ENCODE peak calls at places on chromosomes 6 and 20, in seven cellular contexts. A is HCT116, Z is Peyer's patch, K is left lung, G is neural progenitor cell, F is Panc1, V is adrenal gland. Y is an unnamed sample. For H3K4me1, the result is how much of the 10 kb centered on the place peaks cover.

GRCh38 chr20:56646599-56646998 is 17.5 kb downstream of the TFAP2C start:
- DNase-seq in A (no peak), Z (no peak), K (no peak), G (no peak), F (no peak), V (no peak), Y (no peak)

GRCh38 chr6:35385457-35386202 is 43.3 kb downstream of the PPARD start:
- DNase-seq in A (no peak), Z (peak), K (no peak), G (no peak), F (no peak), V (no peak), Y (no peak)

GRCh38 chr6:138482816-138483215 is 16.5 kb downstream of the NHSL1 start:
- DNase-seq in A (no peak), Z (no peak), K (no peak), G (no peak), F (no peak), V (no peak), Y (no peak)

GRCh38 chr6:18392346-18392877 is 5.3 kb downstream of the RNF144B start:
- DNase-seq in A (no peak), Z (no peak), K (no peak), G (no peak), F (no peak), V (no peak), Y (no peak)

GRCh38 chr6:107670792-107671199 is 153.3 kb downstream of the SCML4 start:
- DNase-seq in A (no peak), Z (peak), K (peak), G (peak), F (no peak), V (peak), Y (no peak)

GRCh38 chr20:9280654-9281053 is 211.8 kb downstream of the PLCB4 start:
- DNase-seq in A (no peak), Z (no peak), K (no peak), G (no peak), F (no peak), V (no peak), Y (no peak)

GRCh38 chr6:27208042-27208441 is 39.5 kb upstream of the PRSS16 start:
- DNase-seq in A (no peak), Z (no peak), K (no peak), G (no peak), F (no peak), V (no peak), Y (no peak)

GRCh38 chr20:3454821-3455220 is 16.0 kb upstream of the ATRN start:
- DNase-seq in A (no peak), Z (no peak), K (no peak), G (no peak), F (no peak), V (no peak), Y (no peak)

GRCh38 chr6:132198040-132198439 is 203.2 kb downstream of the MOXD1 start:
- DNase-seq in A (no peak), Z (no peak), K (no peak), G (no peak), F (no peak), V (no peak), Y (no peak)

GRCh38 chr6:143159001-143159400 is 98.3 kb downstream of the AIG1 start:
- DNase-seq in A (no peak), Z (no peak), K (no peak), G (no peak), F (no peak), V (no peak), Y (no peak)

GRCh38 chr6:70764706-70765105 is 97.0 kb downstream of the SMAP1 start:
- DNase-seq in A (no peak), Z (no peak), K (no peak), G (no peak), F (no peak), V (no peak), Y (no peak)
- H3K4me1 ChIP-seq in A (under half), Z (under half), K (under half), G (under half), F (under half), V (under half), Y (under half)

GRCh38 chr20:33994624-33994913 is 858 bp downstream of the RALY start:
- DNase-seq in A (no peak), Z (no peak), K (no peak), G (no peak), F (no peak), V (no peak), Y (no peak)
- H3K4me1 ChIP-seq in A (under half), Z (under half), K (under half), G (under half), F (under half), V (under half), Y (half or more)

DNA sequence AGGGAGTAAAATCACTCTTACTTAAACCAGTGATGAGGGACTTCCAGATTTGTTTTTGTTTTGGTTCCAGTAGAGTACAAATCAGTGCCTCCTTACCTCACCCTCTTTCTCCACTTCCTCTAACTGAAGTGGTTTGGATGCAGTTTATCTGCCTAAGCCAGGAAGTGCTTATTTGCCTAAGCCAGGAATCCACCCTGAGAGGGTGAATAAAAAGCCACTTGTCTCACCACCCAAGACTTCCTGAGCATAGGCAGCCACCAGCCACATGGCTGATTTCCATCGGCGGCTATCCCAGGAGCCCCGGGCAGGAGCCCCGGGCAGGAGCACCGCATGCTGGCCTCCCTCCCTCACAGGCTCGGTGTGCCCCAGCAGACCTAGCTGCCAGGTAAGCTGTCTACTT is 12.0 kb downstream of the LRP11 start:
- DNase-seq in A (no peak), Z (no peak), K (peak), G (no peak), F (no peak), V (no peak), Y (no peak)
- H3K4me1 ChIP-seq in A (under half), Z (under half), K (under half), G (under half), F (half or more), V (under half), Y (under half)

DNA sequence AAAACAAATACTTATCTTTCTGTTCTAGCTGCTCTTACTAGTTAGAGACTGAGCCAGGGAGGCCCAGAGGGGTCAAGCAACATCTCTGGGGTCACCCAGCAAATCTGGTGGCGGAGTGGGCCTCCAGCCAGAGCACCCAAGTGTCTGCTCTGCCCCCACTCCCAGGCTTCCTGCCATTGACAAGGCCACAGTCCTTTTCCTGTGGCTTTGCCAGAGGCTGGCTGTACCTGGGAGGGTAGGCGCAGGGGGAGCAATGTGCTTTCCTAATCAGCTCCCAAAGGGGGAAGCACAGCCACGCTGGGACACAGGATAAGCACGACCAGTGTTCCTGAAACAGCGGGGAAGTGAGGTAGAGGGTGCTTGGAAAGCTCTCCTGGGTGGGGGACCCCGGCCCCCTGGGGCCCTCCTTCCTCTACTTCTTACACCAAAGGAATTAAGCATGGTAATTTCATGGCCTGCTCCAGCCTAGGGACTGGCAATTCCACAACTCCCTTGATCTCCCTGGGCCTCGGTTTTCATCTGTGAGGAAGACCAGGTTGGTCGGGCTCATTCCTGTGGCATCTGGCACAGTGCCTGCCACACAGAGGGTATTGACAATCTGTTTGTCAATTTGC is 7.6 kb downstream of the TCF15 start:
- DNase-seq in A (no peak), Z (no peak), K (no peak), G (no peak), F (no peak), V (no peak), Y (no peak)
- H3K4me1 ChIP-seq in A (under half), Z (under half), K (under half), G (under half), F (under half), V (under half), Y (under half)

GRCh38 chr6:39859025-39859424 is 66.8 kb downstream of the DAAM2 start:
- DNase-seq in A (no peak), Z (no peak), K (no peak), G (no peak), F (no peak), V (no peak), Y (no peak)
- H3K4me1 ChIP-seq in A (under half), Z (under half), K (under half), G (under half), F (under half), V (under half), Y (under half)

DNA sequence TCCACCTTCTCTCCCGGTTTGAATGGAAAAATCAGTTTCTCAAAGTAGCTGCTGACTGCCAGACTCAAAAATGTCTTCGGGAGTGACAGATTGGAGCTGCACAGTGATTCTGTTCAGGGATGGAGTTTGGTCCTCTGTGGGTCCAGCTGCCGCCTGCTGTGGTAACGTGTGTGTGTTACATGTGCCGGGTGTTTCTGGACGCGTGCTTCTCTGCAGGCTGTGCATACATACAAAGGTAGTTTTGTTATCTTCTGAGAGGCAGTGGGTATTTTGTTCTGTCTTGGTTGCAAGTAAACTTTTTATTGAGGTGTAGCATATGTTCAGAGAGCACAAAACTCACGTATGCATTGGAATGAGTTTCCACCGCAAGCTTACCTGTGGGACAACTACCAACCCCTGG is 41.3 kb upstream of the NAA20 start:
- DNase-seq in A (no peak), Z (no peak), K (no peak), G (no peak), F (no peak), V (no peak), Y (no peak)
- H3K4me1 ChIP-seq in A (under half), Z (under half), K (under half), G (under half), F (under half), V (under half), Y (under half)